ENCODE peak calls at places on chromosomes 13 and 19, in eight cellular contexts. I is pancreas; K is left lung; N is activated naive CD4-positive, alpha-beta T cell treated with anti-CD3 and anti-CD28 coated beads, Interleukin-2, amount 50 U/mL, for 72 hours; W is right lobe of liver; P is stimulated activated naive CD8-positive, alpha-beta T cell treated with anti-CD3 and anti-CD28 coated beads, Interleukin-15, amount 100 ng/mL, for 72 hours; B is CD8-positive, alpha-beta T cell; D is activated CD8-positive, alpha-beta T cell treated with anti-CD3 and anti-CD28 coated beads for 36 hours. S is an unnamed sample.

GRCh38 chr13:59480398-59480797 is 683.3 kb downstream of the DIAPH3 start:
- ATAC-seq in N (no peak), D (no peak), B (no peak), P (no peak), W (no peak), I (no peak), K (no peak), S (no peak)

GRCh38 chr13:85108356-85108755 is 690.9 kb downstream of the SLITRK6 start:
- ATAC-seq in B (no peak), W (no peak), I (no peak), D (no peak), P (no peak), N (no peak), K (no peak), S (no peak)

GRCh38 chr19:19866599-19867248 is 1.0 kb downstream of the ZNF253 start:
- ATAC-seq in W (no peak), P (peak), K (no peak), I (peak), B (no peak), N (peak), D (peak), S (no peak)

GRCh38 chr19:5773276-5773675 is 11.3 kb downstream of the PRR22 start:
- ATAC-seq in B (no peak), I (no peak), N (no peak), K (no peak), D (no peak), P (no peak), W (no peak), S (no peak)

GRCh38 chr19:35931874-35932202 is 4.3 kb upstream of the LRFN3 start:
- ATAC-seq in W (no peak), K (no peak), P (peak), D (peak), I (no peak), B (no peak), N (peak), S (no peak)

GRCh38 chr19:38655148-38655824 is 7.8 kb downstream of the ACTN4 start:
- ATAC-seq in B (peak), W (no peak), N (peak), P (peak), D (peak), I (no peak), K (no peak), S (no peak)

GRCh38 chr13:39461685-39462266 is 141.2 kb downstream of the LHFPL6 start:
- ATAC-seq in I (no peak), P (no peak), N (no peak), W (no peak), B (no peak), K (peak), D (no peak), S (no peak)

GRCh38 chr19:917323-918151 is at the start of gene KISS1R:
- ATAC-seq in N (peak), W (peak), P (peak), D (peak), I (peak), B (no peak), K (peak), S (no peak)

GRCh38 chr13:40072663-40073120 is 417.2 kb downstream of the COG6 start:
- ATAC-seq in P (no peak), B (no peak), D (no peak), N (no peak), K (no peak), W (peak), I (no peak), S (no peak)

GRCh38 chr13:33514362-33514761 is 228.8 kb upstream of the STARD13 start:
- ATAC-seq in D (no peak), I (no peak), P (no peak), B (no peak), K (no peak), N (no peak), W (no peak), S (no peak)

GRCh38 chr13:76361868-76362267 is 524.3 kb downstream of the KCTD12 start:
- ATAC-seq in W (no peak), D (no peak), B (no peak), K (no peak), P (no peak), N (no peak), I (no peak), S (no peak)

GRCh38 chr13:112637017-112637801 is 49.3 kb upstream of the TUBGCP3 start:
- ATAC-seq in K (no peak), B (no peak), W (no peak), P (no peak), N (no peak), D (no peak), I (no peak), S (no peak)

GRCh38 chr13:99971576-99972189 is at the start of gene ZIC5:
- ATAC-seq in N (no peak), I (no peak), K (no peak), B (no peak), D (no peak), W (no peak), P (no peak), S (no peak)

GRCh38 chr13:97339019-97339988 is 94.7 kb upstream of the RAP2A start:
- ATAC-seq in B (no peak), N (no peak), W (no peak), P (no peak), K (peak), D (no peak), I (peak), S (peak)

GRCh38 chr13:30520571-30520970 is 54.8 kb upstream of the HMGB1 start:
- ATAC-seq in P (no peak), B (no peak), N (no peak), K (no peak), D (no peak), I (no peak), W (no peak), S (no peak)

GRCh38 chr19:48970139-48970766 is 5.1 kb downstream of the FTL start:
- ATAC-seq in K (no peak), I (no peak), W (no peak), D (no peak), P (no peak), B (no peak), N (no peak), S (no peak)

S was measured in gastroesophageal sphincter.